ENCODE peak calls at places on chromosomes 12 and 14, in five cellular contexts. One of them, this sample, is unnamed.

GRCh38 chr12:41205070-41205715 is 17.1 kb downstream of the PDZRN4 start:
- DNase-seq in astrocyte of the hippocampus: peak
- DNase-seq in cerebellar cortex: no peak
- DNase-seq in pulmonary artery endothelial cell: no peak
- DNase-seq in mammary epithelial cell: no peak
- DNase-seq in this sample: no peak

GRCh38 chr12:89947437-89948265 is 239.0 kb upstream of the ATP2B1 start:
- DNase-seq in mammary epithelial cell: peak
- DNase-seq in cerebellar cortex: no peak
- DNase-seq in astrocyte of the hippocampus: peak
- DNase-seq in pulmonary artery endothelial cell: peak
- DNase-seq in this sample: no peak

GRCh38 chr14:23066368-23066767 is 9.0 kb upstream of the CDH24 start:
- DNase-seq in mammary epithelial cell: no peak
- DNase-seq in cerebellar cortex: no peak
- DNase-seq in pulmonary artery endothelial cell: no peak
- DNase-seq in astrocyte of the hippocampus: no peak
- DNase-seq in this sample: peak

GRCh38 chr14:30389134-30389900 is 169.6 kb upstream of the G2E3 start:
- DNase-seq in pulmonary artery endothelial cell: no peak
- DNase-seq in astrocyte of the hippocampus: peak
- DNase-seq in mammary epithelial cell: peak
- DNase-seq in cerebellar cortex: peak
- DNase-seq in this sample: no peak

GRCh38 chr14:100629696-100630095 is 42.5 kb upstream of the BEGAIN start:
- DNase-seq in mammary epithelial cell: no peak
- DNase-seq in pulmonary artery endothelial cell: no peak
- DNase-seq in cerebellar cortex: peak
- DNase-seq in astrocyte of the hippocampus: peak
- DNase-seq in this sample: no peak

GRCh38 chr14:51849095-51849494 is 11.3 kb upstream of the GNG2 start:
- DNase-seq in mammary epithelial cell: peak
- DNase-seq in pulmonary artery endothelial cell: no peak
- DNase-seq in cerebellar cortex: no peak
- DNase-seq in astrocyte of the hippocampus: no peak
- DNase-seq in this sample: peak

GRCh38 chr12:25959069-25959961 is 833 bp downstream of the RASSF8 start:
- DNase-seq in cerebellar cortex: peak
- DNase-seq in pulmonary artery endothelial cell: no peak
- DNase-seq in astrocyte of the hippocampus: peak
- DNase-seq in mammary epithelial cell: peak
- DNase-seq in this sample: peak

GRCh38 chr14:76772300-76773187 is 11.3 kb downstream of the VASH1 start:
- DNase-seq in pulmonary artery endothelial cell: peak
- DNase-seq in astrocyte of the hippocampus: peak
- DNase-seq in mammary epithelial cell: no peak
- DNase-seq in cerebellar cortex: no peak
- DNase-seq in this sample: no peak

GRCh38 chr12:6370994-6371754 is 4.2 kb downstream of the SCNN1A start:
- DNase-seq in cerebellar cortex: peak
- DNase-seq in astrocyte of the hippocampus: peak
- DNase-seq in mammary epithelial cell: peak
- DNase-seq in pulmonary artery endothelial cell: no peak
- DNase-seq in this sample: no peak

GRCh38 chr12:104641862-104642261 is 185.1 kb downstream of the CHST11 start:
- DNase-seq in cerebellar cortex: no peak
- DNase-seq in mammary epithelial cell: no peak
- DNase-seq in pulmonary artery endothelial cell: no peak
- DNase-seq in astrocyte of the hippocampus: no peak
- DNase-seq in this sample: no peak

GRCh38 chr12:48286665-48287064 is 64.1 kb downstream of the ZNF641 start:
- DNase-seq in mammary epithelial cell: no peak
- DNase-seq in astrocyte of the hippocampus: no peak
- DNase-seq in pulmonary artery endothelial cell: no peak
- DNase-seq in cerebellar cortex: peak
- DNase-seq in this sample: no peak

GRCh38 chr12:30996255-30996654 is 69.7 kb downstream of the TSPAN11 start:
- DNase-seq in pulmonary artery endothelial cell: peak
- DNase-seq in mammary epithelial cell: no peak
- DNase-seq in cerebellar cortex: no peak
- DNase-seq in astrocyte of the hippocampus: peak
- DNase-seq in this sample: no peak

GRCh38 chr14:92122351-92122677 is 545 bp downstream of the CPSF2 start:
- DNase-seq in pulmonary artery endothelial cell: no peak
- DNase-seq in astrocyte of the hippocampus: peak
- DNase-seq in cerebellar cortex: peak
- DNase-seq in mammary epithelial cell: no peak
- DNase-seq in this sample: no peak

GRCh38 chr12:56260921-56261320 is 2.7 kb upstream of the ANKRD52 start:
- DNase-seq in pulmonary artery endothelial cell: no peak
- DNase-seq in astrocyte of the hippocampus: no peak
- DNase-seq in mammary epithelial cell: no peak
- DNase-seq in cerebellar cortex: no peak
- DNase-seq in this sample: no peak

GRCh38 chr12:117552971-117553370 is 191.5 kb upstream of the NOS1 start:
- DNase-seq in cerebellar cortex: peak
- DNase-seq in mammary epithelial cell: no peak
- DNase-seq in astrocyte of the hippocampus: peak
- DNase-seq in pulmonary artery endothelial cell: no peak
- DNase-seq in this sample: no peak

GRCh38 chr12:26317942-26318565 is 122.7 kb downstream of the SSPN start:
- DNase-seq in cerebellar cortex: no peak
- DNase-seq in mammary epithelial cell: peak
- DNase-seq in astrocyte of the hippocampus: peak
- DNase-seq in pulmonary artery endothelial cell: peak
- DNase-seq in this sample: no peak

GRCh38 chr14:51035611-51036192 is 59.2 kb downstream of the TRIM9 start:
- DNase-seq in astrocyte of the hippocampus: peak
- DNase-seq in pulmonary artery endothelial cell: no peak
- DNase-seq in mammary epithelial cell: peak
- DNase-seq in cerebellar cortex: no peak
- DNase-seq in this sample: no peak

GRCh38 chr12:53624956-53625355 is 1.2 kb downstream of the ATF7 start:
- DNase-seq in cerebellar cortex: no peak
- DNase-seq in mammary epithelial cell: no peak
- DNase-seq in pulmonary artery endothelial cell: no peak
- DNase-seq in astrocyte of the hippocampus: peak
- DNase-seq in this sample: no peak

GRCh38 chr14:106845286-106846087 is 1319.1 kb downstream of the TMEM121 start:
- DNase-seq in cerebellar cortex: no peak
- DNase-seq in astrocyte of the hippocampus: no peak
- DNase-seq in pulmonary artery endothelial cell: no peak
- DNase-seq in mammary epithelial cell: peak
- DNase-seq in this sample: no peak

GRCh38 chr14:33307691-33308369 is 369.2 kb downstream of the NPAS3 start:
- DNase-seq in pulmonary artery endothelial cell: no peak
- DNase-seq in mammary epithelial cell: no peak
- DNase-seq in cerebellar cortex: peak
- DNase-seq in astrocyte of the hippocampus: peak
- DNase-seq in this sample: no peak

GRCh38 chr12:129190827-129191226 is 337.5 kb downstream of the GLT1D1 start:
- DNase-seq in mammary epithelial cell: no peak
- DNase-seq in cerebellar cortex: no peak
- DNase-seq in astrocyte of the hippocampus: no peak
- DNase-seq in pulmonary artery endothelial cell: no peak
- DNase-seq in this sample: no peak

GRCh38 chr14:102554835-102555819 is 37.3 kb upstream of the RCOR1 start:
- DNase-seq in cerebellar cortex: no peak
- DNase-seq in astrocyte of the hippocampus: peak
- DNase-seq in pulmonary artery endothelial cell: no peak
- DNase-seq in mammary epithelial cell: no peak
- DNase-seq in this sample: no peak

GRCh38 chr14:89598548-89599186 is 181.6 kb upstream of the FOXN3 start:
- DNase-seq in mammary epithelial cell: no peak
- DNase-seq in pulmonary artery endothelial cell: no peak
- DNase-seq in cerebellar cortex: no peak
- DNase-seq in astrocyte of the hippocampus: no peak
- DNase-seq in this sample: no peak

GRCh38 chr14:56145965-56146364 is 27.8 kb downstream of the PELI2 start:
- DNase-seq in pulmonary artery endothelial cell: no peak
- DNase-seq in astrocyte of the hippocampus: peak
- DNase-seq in cerebellar cortex: no peak
- DNase-seq in mammary epithelial cell: peak
- DNase-seq in this sample: no peak

GRCh38 chr12:48366131-48366530 is 15.4 kb upstream of the ZNF641 start:
- DNase-seq in mammary epithelial cell: no peak
- DNase-seq in cerebellar cortex: no peak
- DNase-seq in astrocyte of the hippocampus: peak
- DNase-seq in pulmonary artery endothelial cell: no peak
- DNase-seq in this sample: no peak

GRCh38 chr14:37062191-37062803 is 110.1 kb downstream of the SLC25A21 start:
- DNase-seq in pulmonary artery endothelial cell: no peak
- DNase-seq in cerebellar cortex: no peak
- DNase-seq in astrocyte of the hippocampus: no peak
- DNase-seq in mammary epithelial cell: no peak
- DNase-seq in this sample: no peak

GRCh38 chr12:42652048-42652447 is 62.5 kb upstream of the PRICKLE1 start:
- DNase-seq in cerebellar cortex: no peak
- DNase-seq in astrocyte of the hippocampus: peak
- DNase-seq in mammary epithelial cell: peak
- DNase-seq in pulmonary artery endothelial cell: no peak
- DNase-seq in this sample: no peak

GRCh38 chr12:56274299-56274698 is 7.6 kb downstream of the COQ10A start:
- DNase-seq in cerebellar cortex: no peak
- DNase-seq in astrocyte of the hippocampus: no peak
- DNase-seq in mammary epithelial cell: no peak
- DNase-seq in pulmonary artery endothelial cell: no peak
- DNase-seq in this sample: no peak

GRCh38 chr12:90013409-90013808 is 304.8 kb upstream of the ATP2B1 start:
- DNase-seq in mammary epithelial cell: no peak
- DNase-seq in pulmonary artery endothelial cell: no peak
- DNase-seq in cerebellar cortex: no peak
- DNase-seq in astrocyte of the hippocampus: no peak
- DNase-seq in this sample: no peak

GRCh38 chr12:50572275-50572674 is 67.5 kb downstream of the DIP2B start:
- DNase-seq in mammary epithelial cell: peak
- DNase-seq in pulmonary artery endothelial cell: no peak
- DNase-seq in astrocyte of the hippocampus: peak
- DNase-seq in cerebellar cortex: peak
- DNase-seq in this sample: no peak

GRCh38 chr12:54038760-54039414 is 6.0 kb downstream of the HOXC5 start:
- DNase-seq in astrocyte of the hippocampus: no peak
- DNase-seq in pulmonary artery endothelial cell: no peak
- DNase-seq in mammary epithelial cell: no peak
- DNase-seq in cerebellar cortex: no peak
- DNase-seq in this sample: no peak

GRCh38 chr12:58420496-58420895 is 479.1 kb downstream of the ATP23 start:
- DNase-seq in astrocyte of the hippocampus: peak
- DNase-seq in mammary epithelial cell: peak
- DNase-seq in pulmonary artery endothelial cell: no peak
- DNase-seq in cerebellar cortex: peak
- DNase-seq in this sample: no peak

GRCh38 chr12:112761366-112761986 is 30.1 kb upstream of the RPH3A start:
- DNase-seq in pulmonary artery endothelial cell: no peak
- DNase-seq in cerebellar cortex: no peak
- DNase-seq in mammary epithelial cell: no peak
- DNase-seq in astrocyte of the hippocampus: no peak
- DNase-seq in this sample: no peak